ENCODE peak calls at places on chromosomes 11 and 22, in four cellular contexts. A is MM.1S, C is hepatocyte, V is Peyer's patch. R is an unnamed sample.
A peak's percentile ranks its signal among the peaks of the same experiment; 100 is the strongest.

GRCh38 chr11:79413258-79413657 is 27.6 kb downstream of the TENM4 start:
- DNase-seq in A (no peak), C (peak; percentile 80), V (peak; percentile 69), R (no peak)

GRCh38 chr22:20953668-20954500 is 13.2 kb upstream of the AIFM3 start:
- DNase-seq in A (no peak), C (peak; percentile 67), V (no peak), R (no peak)

GRCh38 chr11:70854201-70854600 is 398.2 kb downstream of the SHANK2 start:
- DNase-seq in A (no peak), C (no peak), V (no peak), R (no peak)

GRCh38 chr22:37911273-37911672 is 5.2 kb downstream of the MICALL1 start:
- DNase-seq in A (no peak), C (no peak), V (no peak), R (no peak)

GRCh38 chr22:26956346-26956745 is 299.0 kb downstream of the MIAT start:
- DNase-seq in A (no peak), C (no peak), V (no peak), R (no peak)

GRCh38 chr11:128458316-128458715 is 129.0 kb downstream of the ETS1 start:
- DNase-seq in A (no peak), C (no peak), V (no peak), R (no peak)

GRCh38 chr11:114501901-114502300 is 57.8 kb downstream of the NXPE1 start:
- DNase-seq in A (no peak), C (no peak), V (no peak), R (no peak)

GRCh38 chr22:24494182-24494534 is 974 bp upstream of the UPB1 start:
- DNase-seq in A (no peak), C (no peak), V (no peak), R (no peak)

GRCh38 chr11:115607621-115608191 is 103.5 kb upstream of the CADM1 start:
- DNase-seq in A (no peak), C (no peak), V (no peak), R (no peak)

GRCh38 chr11:16225623-16226022 is 130.7 kb downstream of the SOX6 start:
- DNase-seq in A (peak; percentile 32), C (no peak), V (no peak), R (no peak)

GRCh38 chr11:16739326-16739875 is 954 bp downstream of the C11orf58 start:
- DNase-seq in A (no peak), C (peak; percentile 9), V (no peak), R (no peak)

GRCh38 chr11:77100166-77101042 is 2.2 kb upstream of the OMP start:
- DNase-seq in A (no peak), C (no peak), V (no peak), R (no peak)

GRCh38 chr11:61587541-61587941 is 6.7 kb upstream of the SYT7 start:
- DNase-seq in A (no peak), C (peak; percentile 81), V (peak; percentile 53), R (no peak)

GRCh38 chr11:14308114-14308896 is 50.7 kb downstream of the RRAS2 start:
- DNase-seq in A (peak; percentile 56), C (peak; percentile 67), V (no peak), R (no peak)

GRCh38 chr11:102111011-102111786 is 952 bp downstream of the YAP1 start:
- DNase-seq in A (peak; percentile 34), C (peak; percentile 96), V (peak; percentile 68), R (peak; percentile 32)

GRCh38 chr11:112745958-112746357 is 215.3 kb upstream of the NCAM1 start:
- DNase-seq in A (peak; percentile 31), C (no peak), V (no peak), R (no peak)

GRCh38 chr11:130096823-130097222 is 27.1 kb downstream of the APLP2 start:
- DNase-seq in A (no peak), C (no peak), V (no peak), R (no peak)

GRCh38 chr22:33542722-33543121 is 377.6 kb downstream of the LARGE1 start:
- DNase-seq in A (no peak), C (no peak), V (no peak), R (no peak)

GRCh38 chr11:2530131-2530854 is 85.5 kb downstream of the KCNQ1 start:
- DNase-seq in A (no peak), C (no peak), V (peak; percentile 40), R (no peak)

GRCh38 chr11:115409691-115410220 is 94.5 kb downstream of the CADM1 start:
- DNase-seq in A (no peak), C (peak; percentile 65), V (no peak), R (no peak)

GRCh38 chr11:128910583-128910982 is 19.4 kb downstream of the KCNJ5 start:
- DNase-seq in A (no peak), C (no peak), V (no peak), R (no peak)

GRCh38 chr11:86592659-86593451 is 79.6 kb downstream of the ME3 start:
- DNase-seq in A (peak; percentile 85), C (peak; percentile 93), V (peak; percentile 92), R (peak; percentile 68)

GRCh38 chr11:69372589-69373250 is 78.8 kb downstream of the MYEOV start:
- DNase-seq in A (no peak), C (no peak), V (peak; percentile 25), R (no peak)

GRCh38 chr11:32388871-32389770 is 46.2 kb downstream of the WT1 start:
- DNase-seq in A (no peak), C (no peak), V (no peak), R (no peak)

GRCh38 chr11:32029721-32030120 is 61.2 kb upstream of the RCN1 start:
- DNase-seq in A (no peak), C (no peak), V (no peak), R (no peak)

GRCh38 chr11:131845255-131845654 is 474.8 kb downstream of the NTM start:
- DNase-seq in A (no peak), C (no peak), V (no peak), R (no peak)

GRCh38 chr22:23831781-23832180 is 7.0 kb downstream of the DERL3 start:
- DNase-seq in A (no peak), C (no peak), V (peak; percentile 37), R (no peak)

GRCh38 chr11:66336234-66337102 is at the start of gene RIN1:
- DNase-seq in A (no peak), C (peak; percentile 85), V (peak; percentile 79), R (peak; percentile 80)

GRCh38 chr11:82987997-82988396 is 83.7 kb downstream of the RAB30 start:
- DNase-seq in A (no peak), C (no peak), V (no peak), R (no peak)

GRCh38 chr11:111846640-111847039 is 24.7 kb downstream of the ALG9 start:
- DNase-seq in A (no peak), C (peak; percentile 15), V (no peak), R (no peak)

GRCh38 chr22:43828711-43829447 is 16.8 kb upstream of the EFCAB6 start:
- DNase-seq in A (no peak), C (peak; percentile 48), V (peak; percentile 62), R (no peak)
- TF ChIP-seq CTCF in A (no peak), C (peak; percentile 28), V (no peak), R (no peak)

GRCh38 chr11:67406969-67407699 is 3.3 kb downstream of the TBC1D10C start:
- DNase-seq in A (no peak), C (no peak), V (peak; percentile 64), R (no peak)
- TF ChIP-seq CTCF in A (no peak), C (no peak), V (no peak), R (peak; percentile 28)

DNA sequence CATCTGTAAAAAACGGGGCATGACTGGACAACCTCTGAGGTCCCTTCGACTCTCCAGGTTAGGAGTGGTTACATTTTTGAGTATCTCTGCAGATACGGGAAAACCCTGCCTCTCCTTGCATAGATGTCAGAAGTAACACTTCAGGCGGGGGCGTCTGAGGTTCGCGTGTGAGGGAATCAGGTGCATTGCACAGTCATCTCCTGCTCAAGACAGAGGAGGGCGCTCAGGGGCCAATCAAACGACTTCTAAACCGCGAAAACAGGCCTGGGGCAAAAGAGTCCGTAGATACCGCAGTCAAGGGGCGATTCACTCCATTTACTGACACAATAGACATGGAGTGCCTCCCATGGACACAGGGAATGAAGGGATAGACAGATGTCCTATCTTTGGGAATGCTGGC is 31.7 kb downstream of the KIRREL3 start:
- DNase-seq in A (peak; percentile 45), C (no peak), V (no peak), R (no peak)
- TF ChIP-seq CTCF in A (peak; percentile 43), C (peak; percentile 5), V (no peak), R (no peak)

GRCh38 chr11:63686912-63687311 is 5.6 kb downstream of the RTN3 start:
- DNase-seq in A (no peak), C (no peak), V (no peak), R (no peak)

GRCh38 chr11:63683133-63683991 is 2.1 kb downstream of the RTN3 start:
- DNase-seq in A (no peak), C (no peak), V (no peak), R (no peak)

GRCh38 chr11:63681208-63682044 is at the start of gene RTN3:
- DNase-seq in A (peak; percentile 99), C (peak; percentile 100), V (peak; percentile 99), R (peak; percentile 99)

GRCh38 chr11:63680842-63681207 is 475 bp upstream of the RTN3 start:
- DNase-seq in A (no peak), C (peak; percentile 15), V (no peak), R (no peak)

GRCh38 chr11:63682045-63682915 is 980 bp downstream of the RTN3 start:
- DNase-seq in A (no peak), C (peak; percentile 42), V (peak; percentile 58), R (peak; percentile 42)
- TF ChIP-seq CTCF in A (peak; percentile 41), C (peak; percentile 7), V (peak; percentile 51), R (no peak)

DNA sequence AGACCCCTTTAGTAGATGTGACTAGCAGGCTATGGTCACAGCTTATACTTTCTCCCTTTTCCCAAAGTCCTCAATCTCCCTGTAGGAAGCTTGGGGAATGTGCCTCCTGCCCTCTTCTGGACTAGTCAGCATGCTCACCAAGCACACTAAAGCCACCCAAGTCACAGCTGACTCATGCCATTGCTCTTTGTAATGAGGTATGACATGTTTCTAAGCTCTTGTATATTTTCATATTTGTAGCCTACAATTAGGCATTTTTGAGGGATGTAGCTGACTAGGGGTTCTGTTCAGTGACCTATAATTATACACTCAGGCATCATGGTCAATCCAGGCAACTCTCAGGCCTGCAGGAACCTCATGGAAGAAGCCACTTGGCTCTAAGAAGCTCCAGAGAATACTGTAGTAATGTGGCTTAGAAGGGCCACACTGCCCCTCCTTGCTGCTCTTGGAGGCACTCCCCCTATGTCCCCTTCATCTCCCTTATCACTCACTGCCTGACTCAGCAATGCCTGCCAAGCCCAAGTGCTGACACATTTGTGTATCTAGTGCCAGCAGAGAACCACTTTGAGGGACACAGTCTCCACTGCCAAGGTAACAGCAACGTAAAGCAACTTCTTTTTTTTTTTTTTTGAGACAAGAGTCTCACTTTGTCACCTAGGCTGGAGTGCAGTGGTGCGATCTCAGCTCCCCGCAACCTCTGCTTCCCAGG is 86.2 kb downstream of the RPL27A start:
- DNase-seq in A (no peak), C (peak; percentile 59), V (no peak), R (no peak)
- TF ChIP-seq CTCF in A (no peak), C (peak; percentile 37), V (peak; percentile 52), R (no peak)

R was measured in GM10248.